ENCODE peak calls at places on chromosomes 11 and 22, in five cellular contexts. E is HepG2, G is transverse colon, P is lung, Z is uterus. R is an unnamed sample.

GRCh38 chr11:64862914-64863313 is 15.5 kb downstream of the EHD1 start:
- DNase-seq in E (no peak), G (no peak), P (no peak), Z (no peak), R (no peak)

GRCh38 chr22:48070083-48070482 is 1307.6 kb downstream of the TBC1D22A start:
- DNase-seq in E (no peak), G (no peak), P (no peak), Z (no peak), R (no peak)

GRCh38 chr11:111665779-111666178 is 63.5 kb downstream of the SIK2 start:
- DNase-seq in E (peak), G (no peak), P (no peak), Z (no peak), R (no peak)

GRCh38 chr11:106959800-106960199 is 58.5 kb downstream of the GUCY1A2 start:
- DNase-seq in E (no peak), G (no peak), P (no peak), Z (no peak), R (no peak)

GRCh38 chr11:127003260-127003981 is 2.9 kb upstream of the KIRREL3 start:
- DNase-seq in E (no peak), G (no peak), P (no peak), Z (no peak), R (peak)

GRCh38 chr11:30733748-30734147 is 147.6 kb upstream of the MPPED2 start:
- DNase-seq in E (no peak), G (no peak), P (no peak), Z (no peak), R (no peak)

GRCh38 chr11:94997437-94997836 is 23.9 kb downstream of the KDM4D start:
- DNase-seq in E (no peak), G (no peak), P (no peak), Z (no peak), R (no peak)

GRCh38 chr11:42951266-42951665 is 360.5 kb upstream of the API5 start:
- DNase-seq in E (no peak), G (no peak), P (no peak), Z (no peak), R (peak)

GRCh38 chr22:16970446-16970845 is 37.6 kb downstream of the GAB4 start:
- DNase-seq in E (no peak), G (no peak), P (peak), Z (no peak), R (no peak)

GRCh38 chr11:73321342-73322110 is 13.4 kb downstream of the ARHGEF17 start:
- DNase-seq in E (no peak), G (no peak), P (no peak), Z (peak), R (no peak)

GRCh38 chr11:12403995-12404345 is 26.6 kb downstream of the PARVA start:
- DNase-seq in E (no peak), G (no peak), P (no peak), Z (no peak), R (no peak)

GRCh38 chr11:123173040-123173855 is 21.8 kb downstream of the CLMP start:
- DNase-seq in E (no peak), G (no peak), P (no peak), Z (no peak), R (peak)

GRCh38 chr11:2539761-2540520 is 95.1 kb downstream of the KCNQ1 start:
- DNase-seq in E (no peak), G (peak), P (no peak), Z (no peak), R (no peak)

GRCh38 chr11:75208444-75208843 is 32.1 kb upstream of the TPBGL start:
- DNase-seq in E (no peak), G (no peak), P (no peak), Z (no peak), R (no peak)

GRCh38 chr11:15716550-15716949 is 601.8 kb downstream of the INSC start:
- DNase-seq in E (no peak), G (no peak), P (no peak), Z (no peak), R (no peak)

GRCh38 chr11:45045692-45046471 is 95.2 kb upstream of the TP53I11 start:
- DNase-seq in E (no peak), G (peak), P (peak), Z (peak), R (peak)

GRCh38 chr11:95715777-95716241 is 73.8 kb downstream of the FAM76B start:
- DNase-seq in E (peak), G (no peak), P (no peak), Z (no peak), R (no peak)

GRCh38 chr11:16001899-16002426 is 354.4 kb downstream of the SOX6 start:
- DNase-seq in E (peak), G (peak), P (peak), Z (no peak), R (no peak)

GRCh38 chr22:32737811-32738210 is 63.7 kb upstream of the TIMP3 start:
- DNase-seq in E (no peak), G (no peak), P (no peak), Z (no peak), R (no peak)

GRCh38 chr22:44409211-44409648 is 88.8 kb downstream of the RTL6 start:
- DNase-seq in E (no peak), G (no peak), P (no peak), Z (no peak), R (no peak)

GRCh38 chr11:19345848-19346681 is 105.3 kb upstream of the E2F8 start:
- DNase-seq in E (no peak), G (no peak), P (no peak), Z (no peak), R (peak)

GRCh38 chr11:19338375-19338774 is 97.6 kb upstream of the E2F8 start:
- DNase-seq in E (no peak), G (no peak), P (no peak), Z (no peak), R (no peak)

GRCh38 chr11:19345519-19345847 is 104.7 kb upstream of the E2F8 start:
- DNase-seq in E (no peak), G (no peak), P (no peak), Z (no peak), R (no peak)

GRCh38 chr11:19344661-19345518 is 104.1 kb upstream of the E2F8 start:
- DNase-seq in E (no peak), G (peak), P (no peak), Z (no peak), R (peak)

DNA sequence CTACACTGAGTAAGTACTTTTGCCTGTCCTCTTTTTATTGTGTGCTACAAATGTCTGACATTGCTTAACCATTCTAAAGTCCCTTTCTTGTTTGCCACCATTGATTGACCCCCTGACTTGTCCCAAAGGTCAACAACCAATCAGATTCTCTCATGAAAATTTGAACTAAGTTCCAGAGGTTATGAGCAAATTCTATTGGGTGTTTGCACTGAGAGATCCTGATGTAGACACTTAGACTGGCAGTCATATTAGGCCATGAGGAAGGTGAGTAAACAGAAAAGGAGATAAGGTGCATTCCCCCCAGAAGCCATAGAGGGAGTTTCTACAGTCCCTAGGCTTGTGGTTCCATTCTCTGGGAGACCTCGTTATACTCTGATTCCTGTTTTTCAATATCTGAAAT is 101.3 kb upstream of the E2F8 start:
- DNase-seq in E (peak), G (no peak), P (no peak), Z (no peak), R (no peak)
- H3K27ac ChIP-seq in E (no peak), G (no peak), P (no peak), Z (no peak), R (no peak)

GRCh38 chr11:86668929-86669328 is 3.5 kb downstream of the ME3 start:
- DNase-seq in E (no peak), G (no peak), P (no peak), Z (no peak), R (no peak)
- H3K27ac ChIP-seq in E (no peak), G (peak), P (no peak), Z (peak), R (no peak)

DNA sequence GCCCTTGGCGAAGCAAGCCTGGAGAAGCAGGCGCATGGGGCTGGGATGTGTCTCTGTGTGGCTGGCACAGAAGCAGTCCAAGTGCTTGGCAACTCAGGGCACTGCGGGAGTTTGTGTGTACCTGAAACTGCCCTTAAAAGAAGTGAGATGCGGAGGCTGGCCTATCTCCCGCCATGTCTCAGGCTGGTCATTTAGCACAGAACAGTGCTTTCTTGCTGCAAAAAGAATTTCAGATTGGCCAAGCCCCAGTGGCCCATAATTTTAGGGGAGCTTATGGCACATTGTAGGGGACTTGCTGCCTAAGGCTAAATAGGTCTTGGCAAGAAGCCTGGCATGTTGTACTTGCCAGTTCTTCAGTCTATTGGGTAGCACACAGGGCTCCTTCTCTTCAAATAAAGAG is 16.4 kb downstream of the EHF start:
- DNase-seq in E (no peak), G (no peak), P (no peak), Z (no peak), R (peak)
- H3K27ac ChIP-seq in E (no peak), G (peak), P (peak), Z (no peak), R (peak)

GRCh38 chr22:19607198-19608113 is 83.2 kb upstream of the CLDN5 start:
- DNase-seq in E (no peak), G (peak), P (peak), Z (no peak), R (peak)

GRCh38 chr22:19604711-19605268 is 80.6 kb upstream of the CLDN5 start:
- DNase-seq in E (peak), G (no peak), P (no peak), Z (no peak), R (no peak)

GRCh38 chr22:19603767-19604166 is 79.6 kb upstream of the CLDN5 start:
- DNase-seq in E (peak), G (no peak), P (no peak), Z (no peak), R (no peak)

GRCh38 chr22:19606332-19607197 is 82.4 kb upstream of the CLDN5 start:
- DNase-seq in E (no peak), G (no peak), P (no peak), Z (no peak), R (no peak)

GRCh38 chr22:19605508-19606331 is 81.5 kb upstream of the CLDN5 start:
- DNase-seq in E (no peak), G (no peak), P (no peak), Z (no peak), R (no peak)
- H3K27ac ChIP-seq in E (no peak), G (no peak), P (peak), Z (peak), R (no peak)

GRCh38 chr11:125110506-125110905 is 920 bp downstream of the TMEM218 start:
- DNase-seq in E (no peak), G (no peak), P (no peak), Z (no peak), R (no peak)
- H3K27ac ChIP-seq in E (no peak), G (peak), P (no peak), Z (no peak), R (no peak)

GRCh38 chr11:128711136-128711535 is 17.3 kb downstream of the FLI1 start:
- DNase-seq in E (no peak), G (no peak), P (no peak), Z (no peak), R (no peak)

GRCh38 chr11:128714881-128715280 is 21.0 kb downstream of the FLI1 start:
- DNase-seq in E (no peak), G (no peak), P (no peak), Z (no peak), R (no peak)

GRCh38 chr11:128714121-128714520 is 20.2 kb downstream of the FLI1 start:
- DNase-seq in E (no peak), G (no peak), P (no peak), Z (no peak), R (no peak)

GRCh38 chr11:128715691-128716153 is 21.9 kb downstream of the FLI1 start:
- DNase-seq in E (no peak), G (no peak), P (no peak), Z (no peak), R (no peak)

GRCh38 chr11:128713595-128713994 is 19.7 kb downstream of the FLI1 start:
- DNase-seq in E (no peak), G (no peak), P (no peak), Z (no peak), R (no peak)
- H3K27ac ChIP-seq in E (no peak), G (peak), P (peak), Z (peak), R (no peak)

GRCh38 chr11:121372028-121372427 is 79.5 kb downstream of the SC5D start:
- DNase-seq in E (no peak), G (no peak), P (no peak), Z (no peak), R (no peak)

GRCh38 chr11:121374286-121374985 is 77.7 kb upstream of the SORL1 start:
- DNase-seq in E (no peak), G (no peak), P (no peak), Z (no peak), R (no peak)

GRCh38 chr11:121376135-121376534 is 76.0 kb upstream of the SORL1 start:
- DNase-seq in E (no peak), G (no peak), P (no peak), Z (no peak), R (peak)

GRCh38 chr11:121369366-121369765 is 76.8 kb downstream of the SC5D start:
- DNase-seq in E (no peak), G (no peak), P (no peak), Z (no peak), R (no peak)

DNA sequence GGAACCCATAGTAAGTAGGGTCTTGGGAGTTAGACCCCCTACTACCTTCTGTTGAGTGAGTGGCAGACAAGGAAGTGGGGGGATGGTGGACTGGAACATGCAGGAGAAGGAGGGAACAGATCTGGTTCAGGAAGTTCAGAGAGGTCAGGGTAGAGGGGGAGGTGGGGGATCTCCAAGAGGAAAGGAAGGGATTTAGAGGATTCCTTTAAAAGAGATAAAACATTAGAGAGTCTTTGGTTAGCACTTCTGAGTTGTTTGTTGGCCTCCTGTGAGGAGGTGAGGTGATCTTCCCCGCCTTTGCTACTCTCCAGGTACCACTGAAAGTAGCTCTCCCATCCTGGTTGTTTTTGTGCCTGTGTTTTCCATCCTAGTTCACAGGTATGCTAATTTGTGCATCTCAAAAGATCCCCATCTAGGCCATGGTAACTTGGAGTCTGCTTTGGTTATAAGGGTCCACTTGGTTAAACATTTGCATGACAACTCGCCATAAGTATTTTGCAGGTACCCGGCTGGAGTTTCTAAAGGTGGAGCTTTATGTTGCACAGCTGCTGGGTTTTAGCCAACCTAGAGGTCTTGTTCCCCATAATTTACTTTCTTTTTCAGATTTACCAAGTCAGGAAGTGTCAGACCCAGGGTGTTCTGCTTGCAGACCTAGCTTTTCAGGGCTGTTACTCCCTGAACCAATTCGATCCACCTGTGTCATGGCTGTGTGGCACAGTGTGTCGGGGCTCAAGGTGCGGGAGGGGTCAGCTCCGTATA is 79.3 kb upstream of the SORL1 start:
- DNase-seq in E (no peak), G (no peak), P (no peak), Z (no peak), R (no peak)
- H3K27ac ChIP-seq in E (no peak), G (no peak), P (no peak), Z (no peak), R (no peak)

GRCh38 chr11:14687943-14688627 is 44.5 kb downstream of the PDE3B start:
- DNase-seq in E (peak), G (no peak), P (no peak), Z (no peak), R (no peak)
- H3K27ac ChIP-seq in E (peak), G (no peak), P (no peak), Z (no peak), R (peak)

GRCh38 chr11:86608251-86608799 is 64.1 kb downstream of the ME3 start:
- DNase-seq in E (peak), G (peak), P (peak), Z (peak), R (peak)
- H3K27ac ChIP-seq in E (no peak), G (peak), P (no peak), Z (peak), R (no peak)

GRCh38 chr11:18706330-18707243 is 8.0 kb downstream of the TMEM86A start:
- DNase-seq in E (no peak), G (peak), P (peak), Z (peak), R (peak)
- H3K27ac ChIP-seq in E (no peak), G (peak), P (peak), Z (peak), R (peak)

R was measured in body of pancreas.